ENCODE peak calls at places on chromosomes 7 and 10, in four cellular contexts. S, E, C and B are unnamed samples.

GRCh38 chr7:74606101-74606908 is 51.2 kb upstream of the GTF2I start:
- DNase-seq in S (no peak), E (no peak), C (no peak), B (peak)

GRCh38 chr10:5467634-5468255 is 31.6 kb downstream of the CALML5 start:
- DNase-seq in E (no peak), C (peak), S (no peak), B (no peak)

GRCh38 chr10:50605280-50606270 is 18.2 kb downstream of the SGMS1 start:
- DNase-seq in S (peak), C (peak), E (peak), B (peak)

GRCh38 chr7:44368455-44368854 is 43.1 kb upstream of the CAMK2B start:
- DNase-seq in C (no peak), E (no peak), S (no peak), B (no peak)

GRCh38 chr7:46256870-46257528 is 335.9 kb upstream of the IGFBP3 start:
- DNase-seq in C (no peak), S (no peak), E (no peak), B (no peak)

GRCh38 chr7:80858141-80858903 is 60.5 kb downstream of the SEMA3C start:
- DNase-seq in S (peak), E (peak), C (peak), B (no peak)

GRCh38 chr10:35438718-35439117 is 102.4 kb downstream of the CCNY start:
- DNase-seq in C (no peak), E (no peak), S (no peak), B (no peak)

GRCh38 chr7:141477866-141478265 is 73.3 kb upstream of the AGK start:
- DNase-seq in E (no peak), C (no peak), S (no peak), B (no peak)

GRCh38 chr10:107579970-107580369 is 415.5 kb upstream of the SORCS1 start:
- DNase-seq in C (no peak), E (no peak), S (no peak), B (no peak)

GRCh38 chr7:107181172-107181571 is 12.4 kb downstream of the HBP1 start:
- DNase-seq in C (no peak), S (no peak), E (no peak), B (no peak)

GRCh38 chr10:13973742-13974141 is 357.0 kb downstream of the FRMD4A start:
- DNase-seq in C (no peak), S (no peak), E (peak), B (no peak)

GRCh38 chr10:108544500-108545120 is 1378.7 kb downstream of the XPNPEP1 start:
- DNase-seq in C (peak), S (peak), E (peak), B (peak)

GRCh38 chr10:114408968-114409444 is 4.7 kb upstream of the AFAP1L2 start:
- DNase-seq in C (no peak), S (no peak), E (no peak), B (no peak)

GRCh38 chr10:61733358-61733940 is 70.7 kb downstream of the CABCOCO1 start:
- DNase-seq in E (peak), S (peak), C (peak), B (peak)

GRCh38 chr10:102670871-102671434 is 26.7 kb downstream of the TRIM8 start:
- DNase-seq in E (no peak), S (no peak), C (peak), B (peak)

GRCh38 chr7:13144622-13145021 is 457.2 kb downstream of the ARL4A start:
- DNase-seq in C (no peak), S (no peak), E (peak), B (no peak)

GRCh38 chr10:79185067-79185774 is 116.5 kb downstream of the ZMIZ1 start:
- DNase-seq in E (peak), S (no peak), C (peak), B (no peak)

GRCh38 chr10:132534348-132535064 is 3.1 kb upstream of the INPP5A start:
- DNase-seq in S (no peak), C (no peak), E (no peak), B (no peak)

GRCh38 chr10:49212783-49213182 is 24.6 kb upstream of the TMEM273 start:
- DNase-seq in E (no peak), S (no peak), C (no peak), B (no peak)

GRCh38 chr7:137919987-137920386 is 73.2 kb upstream of the DGKI start:
- DNase-seq in S (no peak), E (no peak), C (no peak), B (no peak)

GRCh38 chr7:128168667-128169210 is 72.3 kb upstream of the LEP start:
- DNase-seq in E (no peak), S (no peak), C (no peak), B (peak)

GRCh38 chr7:44064791-44065430 is 456 bp downstream of the PGAM2 start:
- DNase-seq in C (no peak), S (no peak), E (no peak), B (no peak)

GRCh38 chr10:111075577-111076185 is 1.1 kb upstream of the ADRA2A start:
- DNase-seq in S (no peak), C (no peak), E (no peak), B (no peak)

GRCh38 chr10:75612904-75613684 is 181.7 kb downstream of the LRMDA start:
- DNase-seq in S (no peak), C (no peak), E (no peak), B (no peak)

GRCh38 chr10:126405239-126405785 is 17.0 kb upstream of the ADAM12 start:
- DNase-seq in C (no peak), E (no peak), S (no peak), B (no peak)

GRCh38 chr7:127588697-127589482 is 679 bp downstream of the ARF5 start:
- DNase-seq in S (peak), C (peak), E (peak), B (peak)

GRCh38 chr7:46257766-46258448 is 336.8 kb upstream of the IGFBP3 start:
- DNase-seq in S (peak), E (peak), C (no peak), B (no peak)

GRCh38 chr7:117247809-117248208 is 75.0 kb downstream of the WNT2 start:
- DNase-seq in E (peak), S (no peak), C (no peak), B (no peak)
- TF ChIP-seq MAZ in E (no peak), S (no peak), C (no peak), B (no peak)

GRCh38 chr7:47406766-47407129 is 175.2 kb downstream of the TNS3 start:
- DNase-seq in C (no peak), S (no peak), E (no peak), B (no peak)

GRCh38 chr7:47408675-47409074 is 173.2 kb downstream of the TNS3 start:
- DNase-seq in E (no peak), C (no peak), S (no peak), B (no peak)

GRCh38 chr7:47407136-47407535 is 174.8 kb downstream of the TNS3 start:
- DNase-seq in S (no peak), C (no peak), E (no peak), B (no peak)

GRCh38 chr7:47405921-47406765 is 175.8 kb downstream of the TNS3 start:
- DNase-seq in C (peak), E (peak), S (peak), B (no peak)

DNA sequence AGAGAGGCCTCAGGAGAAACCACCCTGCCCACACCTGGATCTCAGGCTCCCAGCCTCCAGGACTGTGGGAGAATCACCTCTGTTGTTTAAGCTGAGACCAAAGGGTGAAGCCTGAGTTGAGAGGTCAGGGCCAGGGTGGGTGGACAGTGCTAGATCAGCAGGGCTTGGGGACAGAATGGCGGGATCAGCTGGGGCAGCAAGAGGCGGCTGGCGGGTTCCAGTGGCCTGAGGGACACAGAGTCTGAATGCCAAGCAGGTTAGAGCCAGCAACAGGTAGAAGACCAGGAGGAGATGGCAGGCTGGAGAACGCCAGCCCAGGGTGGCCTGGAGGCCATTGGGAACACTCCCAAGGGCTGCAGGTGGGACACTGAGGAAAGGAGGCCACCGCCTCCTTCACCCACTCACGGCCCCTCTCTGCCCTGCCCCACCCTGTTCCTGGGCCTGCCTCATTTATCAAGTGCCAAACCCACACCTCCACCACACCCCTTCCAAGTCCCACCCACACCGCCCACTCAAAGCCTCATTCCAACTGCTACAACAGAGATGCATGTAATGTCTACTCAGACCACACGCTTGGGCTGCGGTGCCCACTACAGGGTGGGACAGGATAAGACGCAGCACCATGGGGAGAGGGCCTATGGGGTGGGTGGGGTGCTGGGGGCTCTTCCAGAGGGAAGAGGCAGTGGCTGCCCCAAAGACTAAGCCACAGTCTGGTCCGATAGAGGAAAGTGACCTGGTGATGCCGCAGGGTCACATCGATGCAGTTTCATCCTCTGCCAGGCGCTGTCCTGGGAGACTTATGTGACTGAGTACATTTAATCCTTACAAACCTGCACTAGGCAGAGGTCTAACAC is 173.9 kb downstream of the TNS3 start:
- DNase-seq in E (no peak), C (no peak), S (no peak), B (peak)
- TF ChIP-seq MAZ in E (no peak), C (no peak), S (no peak), B (no peak)

DNA sequence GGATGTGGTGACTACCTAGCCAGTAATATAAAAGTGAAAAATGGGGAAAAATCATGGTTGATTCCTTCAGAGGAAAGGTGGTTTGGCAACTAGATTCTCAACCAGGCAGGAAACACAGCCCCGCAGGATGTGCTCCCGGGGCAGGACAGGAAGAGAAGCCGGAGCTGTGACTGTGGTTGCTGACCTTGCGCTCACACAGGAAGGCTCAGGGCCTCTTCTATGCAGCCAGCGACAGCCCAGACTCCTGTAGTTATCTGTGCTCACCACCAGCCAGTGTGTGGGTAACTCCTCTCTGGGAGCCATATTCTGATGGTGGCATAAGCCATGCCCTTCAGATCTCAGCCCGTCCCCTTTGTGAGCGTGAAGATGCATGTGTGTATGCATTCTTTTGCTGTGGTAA is 138.2 kb downstream of the RNF216 start:
- DNase-seq in C (no peak), E (no peak), S (peak), B (no peak)
- TF ChIP-seq MAZ in C (no peak), E (no peak), S (no peak), B (no peak)

DNA sequence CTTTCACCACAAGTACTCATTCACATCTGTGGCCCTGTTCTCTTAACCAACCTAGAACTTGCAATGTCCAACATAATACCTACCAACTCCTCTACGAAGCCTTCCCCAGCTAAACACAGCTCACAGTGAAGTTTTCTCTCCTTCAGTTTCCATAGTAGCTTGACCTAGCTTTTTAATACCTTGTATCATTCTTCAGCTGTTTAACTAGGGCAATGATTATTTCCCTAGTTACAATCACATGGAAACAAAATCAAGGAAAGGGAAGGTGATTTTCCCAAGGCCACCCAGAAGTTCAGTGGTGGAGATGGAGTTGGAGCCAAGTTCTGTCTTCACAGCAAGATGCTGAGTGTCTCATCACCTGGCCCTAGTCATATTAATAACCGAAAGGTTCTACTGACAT is 16.3 kb downstream of the CDHR3 start:
- DNase-seq in C (no peak), S (no peak), E (no peak), B (no peak)
- TF ChIP-seq MAZ in C (no peak), S (no peak), E (no peak), B (no peak)

GRCh38 chr7:5699467-5699866 is 82.0 kb downstream of the RNF216 start:
- DNase-seq in C (no peak), S (no peak), E (peak), B (no peak)

GRCh38 chr7:5702876-5703571 is 78.4 kb downstream of the RNF216 start:
- DNase-seq in S (peak), E (peak), C (no peak), B (no peak)

GRCh38 chr7:5700391-5700985 is 81.0 kb downstream of the RNF216 start:
- DNase-seq in C (no peak), E (no peak), S (no peak), B (no peak)

GRCh38 chr7:5699951-5700384 is 81.5 kb downstream of the RNF216 start:
- DNase-seq in E (peak), S (no peak), C (no peak), B (no peak)

GRCh38 chr7:5701085-5701914 is 80.2 kb downstream of the RNF216 start:
- DNase-seq in S (no peak), E (peak), C (no peak), B (no peak)
- TF ChIP-seq MAZ in S (no peak), E (no peak), C (no peak), B (no peak)

GRCh38 chr10:97593423-97593822 is 3.9 kb downstream of the C10orf62 start:
- DNase-seq in C (no peak), S (no peak), E (peak), B (no peak)

GRCh38 chr10:97590748-97591139 is 1.2 kb downstream of the C10orf62 start:
- DNase-seq in E (no peak), C (no peak), S (no peak), B (no peak)

GRCh38 chr10:97587183-97587582 is 2.3 kb upstream of the C10orf62 start:
- DNase-seq in C (no peak), S (no peak), E (no peak), B (no peak)

GRCh38 chr10:97590082-97590747 is 694 bp downstream of the C10orf62 start:
- DNase-seq in S (no peak), C (no peak), E (no peak), B (no peak)

GRCh38 chr10:97589479-97589878 is at the start of gene C10orf62:
- DNase-seq in E (no peak), S (no peak), C (no peak), B (no peak)
- TF ChIP-seq MAZ in E (no peak), S (no peak), C (no peak), B (no peak)